ENCODE peak calls at places on chromosome 12, in four cellular contexts. L, Q, P and I are unnamed samples.

GRCh38 chr12:58728397-58728796 is 191.9 kb downstream of the LRIG3 start:
- DNase-seq in L (no peak), Q (no peak), P (no peak), I (no peak)

GRCh38 chr12:116996648-116997047 is 85.9 kb downstream of the FBXW8 start:
- DNase-seq in L (no peak), Q (no peak), P (no peak), I (no peak)

GRCh38 chr12:86683568-86683991 is 427.4 kb upstream of the MGAT4C start:
- DNase-seq in L (no peak), Q (no peak), P (no peak), I (no peak)

GRCh38 chr12:45675534-45675933 is 54.0 kb upstream of the ARID2 start:
- DNase-seq in L (no peak), Q (no peak), P (no peak), I (no peak)

GRCh38 chr12:123389560-123390351 is 5.8 kb downstream of the KMT5A start:
- DNase-seq in L (peak), Q (peak), P (peak), I (peak)

GRCh38 chr12:111408686-111409402 is 3.1 kb downstream of the SH2B3 start:
- DNase-seq in L (no peak), Q (no peak), P (no peak), I (no peak)

GRCh38 chr12:28869197-28869596 is 279.9 kb upstream of the FAR2 start:
- DNase-seq in L (no peak), Q (no peak), P (no peak), I (no peak)

GRCh38 chr12:26746315-26746714 is 86.7 kb downstream of the ITPR2 start:
- DNase-seq in L (no peak), Q (no peak), P (peak), I (no peak)

GRCh38 chr12:65825573-65826512 is 1.6 kb downstream of the HMGA2 start:
- DNase-seq in L (no peak), Q (no peak), P (peak), I (peak)

GRCh38 chr12:96427269-96427729 is 27.1 kb upstream of the CDK17 start:
- DNase-seq in L (peak), Q (no peak), P (peak), I (no peak)

GRCh38 chr12:128178551-128178950 is 88.4 kb upstream of the TMEM132C start:
- DNase-seq in L (no peak), Q (no peak), P (no peak), I (no peak)

GRCh38 chr12:57055834-57056233 is 5.9 kb upstream of the MYO1A start:
- DNase-seq in L (no peak), Q (no peak), P (no peak), I (no peak)

GRCh38 chr12:117069126-117069788 is 30.0 kb downstream of the TESC start:
- DNase-seq in L (no peak), Q (no peak), P (no peak), I (no peak)

GRCh38 chr12:92096346-92097136 is 49.1 kb downstream of the BTG1 start:
- DNase-seq in L (no peak), Q (no peak), P (no peak), I (no peak)

GRCh38 chr12:113142173-113142885 is 6.8 kb upstream of the RASAL1 start:
- DNase-seq in L (peak), Q (no peak), P (no peak), I (no peak)

GRCh38 chr12:65728913-65729793 is 95.1 kb upstream of the HMGA2 start:
- DNase-seq in L (no peak), Q (no peak), P (no peak), I (peak)

GRCh38 chr12:15801770-15802393 is 12.7 kb upstream of the EPS8 start:
- DNase-seq in L (no peak), Q (no peak), P (no peak), I (no peak)

GRCh38 chr12:103840881-103841689 is at the start of gene NT5DC3:
- DNase-seq in L (peak), Q (peak), P (peak), I (peak)

GRCh38 chr12:29726321-29726692 is 57.4 kb downstream of the TMTC1 start:
- DNase-seq in L (no peak), Q (no peak), P (no peak), I (no peak)

GRCh38 chr12:82655751-82656150 is 31.0 kb upstream of the TMTC2 start:
- DNase-seq in L (peak), Q (no peak), P (no peak), I (no peak)
- TF ChIP-seq HMGXB4 in L (no peak), Q (no peak), P (no peak), I (no peak)

DNA sequence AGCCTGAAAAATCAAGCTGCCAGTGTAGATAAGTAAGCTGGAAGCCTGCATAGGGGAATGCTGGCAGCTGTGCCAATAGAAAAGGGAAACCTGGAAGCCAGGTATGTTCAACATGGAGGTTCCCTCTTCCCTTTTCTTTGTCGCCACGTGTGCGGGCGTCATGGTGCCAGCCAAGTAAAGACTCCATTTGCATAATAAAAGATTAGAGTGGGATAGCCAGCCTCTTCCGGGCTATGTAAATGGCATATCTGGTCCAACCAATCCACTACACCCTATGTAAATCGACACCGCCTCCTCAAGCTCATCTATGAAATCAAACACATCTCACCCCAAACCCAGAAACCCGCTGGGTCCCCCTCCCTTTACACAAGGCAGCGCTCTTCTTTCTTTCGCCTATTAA is 5.6 kb upstream of the ADGRD1 start:
- DNase-seq in L (no peak), Q (peak), P (no peak), I (no peak)
- TF ChIP-seq HMGXB4 in L (no peak), Q (no peak), P (no peak), I (no peak)

DNA sequence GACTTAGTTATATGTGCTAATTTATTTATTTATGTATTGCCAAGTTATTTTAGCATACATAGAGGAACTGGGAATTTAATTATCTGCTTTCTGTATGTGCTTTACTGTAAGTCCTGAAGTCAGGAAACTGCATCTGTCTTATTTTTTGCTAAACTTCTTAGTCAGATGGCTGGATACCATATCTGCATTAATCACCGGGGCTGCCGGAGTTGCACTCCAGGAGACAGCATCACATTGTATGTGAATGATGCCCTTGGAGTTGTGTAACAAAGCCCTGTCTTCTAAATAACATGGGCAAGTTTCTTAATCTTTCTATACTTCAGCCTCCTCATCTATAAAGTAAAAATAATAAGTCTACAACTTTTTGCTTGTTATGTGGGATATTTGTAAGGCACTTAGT is 96.3 kb downstream of the MON2 start:
- DNase-seq in L (no peak), Q (no peak), P (no peak), I (no peak)
- TF ChIP-seq HMGXB4 in L (no peak), Q (no peak), P (no peak), I (no peak)

DNA sequence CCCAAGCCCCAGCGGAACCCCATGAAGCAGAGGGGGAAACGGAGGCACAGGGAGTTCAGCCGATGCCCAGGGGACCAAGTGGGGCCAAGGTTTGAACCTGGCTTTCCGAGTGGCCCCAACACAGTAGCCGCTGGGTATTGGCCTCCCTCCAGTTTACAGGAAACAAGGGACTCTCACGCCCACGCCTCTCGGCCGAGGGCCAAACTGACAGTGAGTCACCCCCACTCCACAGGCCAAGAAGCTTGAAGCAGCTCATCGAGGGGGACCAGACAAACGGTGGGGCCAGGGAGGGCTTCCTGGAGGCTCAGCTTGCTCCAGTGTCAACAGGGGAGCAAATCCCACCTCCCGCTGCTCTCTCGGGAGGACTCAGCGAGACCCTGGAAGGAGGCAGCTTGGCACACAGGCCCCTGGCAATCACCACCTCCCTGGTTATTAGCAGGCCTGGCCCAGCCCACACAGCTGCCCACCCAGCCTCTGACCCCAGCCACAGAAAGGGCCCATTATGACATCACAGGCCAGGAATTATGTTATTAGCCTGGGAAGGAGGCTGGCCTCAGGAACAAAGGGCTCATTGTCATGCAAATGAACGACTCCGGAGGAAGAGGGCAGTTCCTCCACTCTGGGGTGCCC is 54.6 kb downstream of the NCOR2 start:
- DNase-seq in L (peak), Q (peak), P (peak), I (peak)
- TF ChIP-seq HMGXB4 in L (no peak), Q (no peak), P (no peak), I (no peak)

GRCh38 chr12:14260011-14260993 is 105.2 kb upstream of the ATF7IP start:
- DNase-seq in L (peak), Q (peak), P (no peak), I (peak)
- TF ChIP-seq HMGXB4 in L (no peak), Q (no peak), P (no peak), I (no peak)

GRCh38 chr12:24230061-24230460 is 280.6 kb upstream of the SOX5 start:
- DNase-seq in L (no peak), Q (no peak), P (no peak), I (no peak)
- TF ChIP-seq HMGXB4 in L (no peak), Q (no peak), P (no peak), I (no peak)

GRCh38 chr12:75130811-75131210 is 78.8 kb downstream of the KCNC2 start:
- DNase-seq in L (no peak), Q (no peak), P (no peak), I (no peak)
- TF ChIP-seq HMGXB4 in L (no peak), Q (no peak), P (no peak), I (no peak)